ENCODE peak calls at places on chromosomes 13 and 19, in four cellular contexts. U is ovary, Z is mesenchymal stem cell, F is smooth muscle cell of the brain vasculature. O is an unnamed sample.

GRCh38 chr19:2221250-2221831 is 14.8 kb downstream of the PLEKHJ1 start:
- DNase-seq in U (no peak), F (peak; percentile 57), Z (peak; percentile 54), O (peak; percentile 54)

GRCh38 chr19:917323-918151 is at the start of gene KISS1R:
- DNase-seq in U (no peak), Z (peak; percentile 41), F (no peak), O (no peak)

GRCh38 chr13:28637714-28638355 is 21.1 kb upstream of the POMP start:
- DNase-seq in U (no peak), F (no peak), Z (peak; percentile 40), O (no peak)

GRCh38 chr19:32287811-32288227 is 57.6 kb upstream of the ZNF507 start:
- DNase-seq in Z (peak; percentile 53), U (peak; percentile 13), F (peak; percentile 7), O (peak; percentile 73)

GRCh38 chr13:59801107-59801880 is 362.4 kb downstream of the DIAPH3 start:
- DNase-seq in U (no peak), Z (no peak), F (no peak), O (no peak)

GRCh38 chr19:9721861-9722260 is 46.7 kb downstream of the ZNF846 start:
- DNase-seq in F (no peak), Z (no peak), U (no peak), O (no peak)

GRCh38 chr19:45607071-45608029 is 5.3 kb upstream of the GPR4 start:
- DNase-seq in F (no peak), Z (peak; percentile 82), U (peak; percentile 61), O (peak; percentile 58)

GRCh38 chr19:49331616-49332055 is 3.6 kb upstream of the CD37 start:
- DNase-seq in F (no peak), U (no peak), Z (peak; percentile 44), O (peak; percentile 83)

GRCh38 chr19:47790398-47790814 is 11.9 kb downstream of the SELENOW start:
- DNase-seq in U (peak; percentile 75), Z (peak; percentile 75), F (no peak), O (peak; percentile 59)

GRCh38 chr19:9641810-9642209 is 20.8 kb upstream of the ZNF561 start:
- DNase-seq in F (no peak), Z (no peak), U (no peak), O (no peak)

GRCh38 chr13:33194820-33195692 is 90.5 kb downstream of the STARD13 start:
- DNase-seq in Z (peak; percentile 98), U (no peak), F (peak; percentile 91), O (peak; percentile 96)

GRCh38 chr19:19115954-19116353 is 22.3 kb downstream of the TMEM161A start:
- DNase-seq in U (no peak), F (no peak), Z (no peak), O (no peak)

GRCh38 chr13:77503398-77503797 is 32.1 kb upstream of the SCEL start:
- DNase-seq in Z (no peak), F (no peak), U (no peak), O (no peak)

GRCh38 chr19:6718741-6719539 is 1.5 kb downstream of the C3 start:
- DNase-seq in U (no peak), F (no peak), Z (peak; percentile 11), O (peak; percentile 75)

GRCh38 chr13:27130223-27131015 is 41.2 kb downstream of the USP12 start:
- DNase-seq in Z (no peak), U (no peak), F (no peak), O (peak; percentile 87)

GRCh38 chr19:1854542-1855039 is 6.3 kb upstream of the REXO1 start:
- DNase-seq in Z (no peak), F (no peak), U (no peak), O (no peak)

GRCh38 chr13:95128045-95128643 is 173.1 kb downstream of the ABCC4 start:
- DNase-seq in F (no peak), Z (no peak), U (no peak), O (no peak)

GRCh38 chr19:2334986-2335846 is 6.7 kb downstream of the SPPL2B start:
- DNase-seq in U (no peak), Z (no peak), F (no peak), O (no peak)

GRCh38 chr19:4373601-4374441 is 26.5 kb downstream of the SH3GL1 start:
- DNase-seq in U (peak; percentile 23), F (no peak), Z (peak; percentile 61), O (no peak)

GRCh38 chr19:52997975-52998374 is 15.7 kb upstream of the ERVV-1 start:
- DNase-seq in F (no peak), Z (no peak), U (no peak), O (no peak)

GRCh38 chr19:10858204-10858828 is 10.1 kb downstream of the C19orf38 start:
- DNase-seq in Z (peak; percentile 39), F (no peak), U (no peak), O (no peak)